ENCODE peak calls at places on chromosomes 2 and 18, in eight cellular contexts. S is nucleus accumbens; N is activated CD4-positive, alpha-beta T cell treated with anti-CD3 and anti-CD28 coated beads, Interleukin-2, amount 10 ng/mL, durations not matched to agents 7 days and 5 days; H is stimulated activated naive B cell treated with anti-CD40 and anti-IgM and Interleukin-4, amounts not matched to agents 10 μg/mL and 1 μg/mL and 100 μg/mL, for 72 hours; X is RPMI8226; Y is H54; M is CD4-positive, alpha-beta memory T cell; F is Kasumi-1. L is an unnamed sample.

GRCh38 chr2:144320491-144320890 is 199.4 kb downstream of the ZEB2 start:
- DNase-seq in X (no peak), F (peak), Y (peak), S (no peak), M (peak), H (no peak), N (peak), L (peak)

GRCh38 chr2:74384051-74384450 is 3.9 kb upstream of the DCTN1 start:
- DNase-seq in Y (no peak), H (no peak), N (no peak), X (no peak), M (no peak), F (no peak), S (no peak), L (no peak)

GRCh38 chr2:236240228-236240990 is 23.8 kb downstream of the ASB18 start:
- DNase-seq in M (no peak), X (no peak), N (no peak), Y (no peak), F (no peak), S (no peak), H (no peak), L (no peak)

GRCh38 chr18:54444309-54444914 is 86.7 kb downstream of the C18orf54 start:
- DNase-seq in X (peak), N (peak), F (peak), S (peak), M (no peak), Y (peak), H (peak), L (peak)

GRCh38 chr2:142190805-142191204 is 60.0 kb upstream of the LRP1B start:
- DNase-seq in Y (no peak), S (no peak), X (no peak), N (no peak), F (no peak), H (no peak), M (no peak), L (no peak)

GRCh38 chr2:226526731-226527130 is 272.9 kb downstream of the IRS1 start:
- DNase-seq in X (no peak), M (no peak), S (no peak), N (no peak), H (no peak), F (no peak), Y (no peak), L (no peak)

GRCh38 chr2:233226511-233227031 is 24.9 kb upstream of the ATG16L1 start:
- DNase-seq in X (no peak), Y (no peak), M (no peak), N (no peak), S (no peak), F (no peak), H (no peak), L (no peak)

GRCh38 chr18:55283309-55283708 is 304.7 kb downstream of the TCF4 start:
- DNase-seq in M (no peak), S (no peak), Y (no peak), F (no peak), X (no peak), H (no peak), N (no peak), L (no peak)

GRCh38 chr2:197163755-197164753 is 146.5 kb downstream of the ANKRD44 start:
- DNase-seq in H (no peak), M (no peak), N (no peak), F (no peak), Y (no peak), X (no peak), S (peak), L (no peak)

GRCh38 chr2:23594079-23594494 is 209.1 kb downstream of the KLHL29 start:
- DNase-seq in F (no peak), S (no peak), M (no peak), N (no peak), H (no peak), X (no peak), Y (no peak), L (no peak)

GRCh38 chr2:41736105-41736567 is 311.7 kb upstream of the PKDCC start:
- DNase-seq in Y (no peak), N (no peak), M (no peak), H (peak), F (peak), S (no peak), X (no peak), L (no peak)

GRCh38 chr2:101998556-101999121 is 6.9 kb downstream of the IL1R2 start:
- DNase-seq in Y (no peak), S (no peak), X (no peak), H (no peak), M (no peak), F (no peak), N (no peak), L (no peak)

GRCh38 chr18:36296591-36297418 is 708 bp upstream of the FHOD3 start:
- DNase-seq in M (no peak), S (peak), N (no peak), H (no peak), F (peak), X (peak), Y (peak), L (no peak)

GRCh38 chr2:32135409-32135808 is 30.3 kb upstream of the SLC30A6 start:
- DNase-seq in S (no peak), H (no peak), M (peak), N (no peak), F (peak), X (peak), Y (peak), L (no peak)

GRCh38 chr18:36762074-36762473 is 66.7 kb downstream of the TPGS2 start:
- DNase-seq in F (no peak), M (no peak), Y (no peak), N (no peak), H (no peak), S (no peak), X (no peak), L (no peak)

GRCh38 chr2:85326946-85327756 is 638 bp downstream of the TGOLN2 start:
- DNase-seq in M (peak), N (peak), Y (peak), X (peak), F (peak), H (peak), S (peak), L (peak)

GRCh38 chr2:44918095-44918775 is 23.3 kb upstream of the SIX3 start:
- DNase-seq in F (no peak), S (no peak), N (no peak), X (no peak), H (no peak), M (no peak), Y (peak), L (no peak)

GRCh38 chr2:77977486-77978063 is 455.4 kb upstream of the LRRTM4 start:
- DNase-seq in S (no peak), Y (no peak), X (no peak), M (no peak), H (no peak), F (peak), N (no peak), L (no peak)

GRCh38 chr2:26578581-26578980 is 62.6 kb downstream of the CIB4 start:
- DNase-seq in F (no peak), S (no peak), X (no peak), H (no peak), Y (no peak), N (no peak), M (no peak), L (no peak)

GRCh38 chr2:127700527-127701192 is 637 bp upstream of the SFT2D3 start:
- DNase-seq in M (no peak), H (peak), S (no peak), F (peak), N (no peak), Y (no peak), X (peak), L (no peak)

GRCh38 chr2:213455316-213456008 is 171.2 kb downstream of the SPAG16 start:
- DNase-seq in S (no peak), M (no peak), X (no peak), H (no peak), Y (no peak), N (no peak), F (no peak), L (no peak)

GRCh38 chr2:37201766-37202165 is 5.5 kb downstream of the CEBPZOS start:
- DNase-seq in X (no peak), F (peak), N (no peak), Y (no peak), M (no peak), H (no peak), S (no peak), L (peak)

GRCh38 chr18:22170421-22171262 is 1.3 kb downstream of the GATA6 start:
- DNase-seq in S (no peak), M (no peak), N (no peak), H (no peak), F (peak), Y (peak), X (peak), L (no peak)

GRCh38 chr2:177078416-177078815 is 134.2 kb upstream of the HNRNPA3 start:
- DNase-seq in F (no peak), H (no peak), N (no peak), X (no peak), S (peak), M (no peak), Y (no peak), L (no peak)

GRCh38 chr2:43707255-43707654 is 31.0 kb upstream of the C1GALT1C1L start:
- DNase-seq in N (no peak), F (peak), X (no peak), M (no peak), S (no peak), Y (peak), H (no peak), L (no peak)

GRCh38 chr2:143284087-143284675 is 155.0 kb downstream of the ARHGAP15 start:
- DNase-seq in Y (peak), X (peak), S (no peak), N (peak), H (no peak), F (peak), M (peak), L (peak)

L was measured in DND-41.